ENCODE peak calls at places on chromosomes 11 and 22, in four cellular contexts. L, V, S and W are unnamed samples.
A peak's percentile ranks its signal among the peaks of the same experiment; 100 is the strongest.

GRCh38 chr11:112255075-112255739 is 5.5 kb downstream of the PLET1 start:
- DNase-seq in S (no peak), L (no peak), V (no peak), W (peak; percentile 25)

GRCh38 chr22:47165998-47166397 is 403.5 kb downstream of the TBC1D22A start:
- DNase-seq in V (peak; percentile 20), L (no peak), S (peak; percentile 26), W (no peak)

GRCh38 chr22:25100972-25101371 is 98.7 kb upstream of the CRYBB3 start:
- DNase-seq in V (no peak), L (no peak), S (no peak), W (no peak)

GRCh38 chr11:114059278-114059983 is at the start of gene ZBTB16:
- DNase-seq in L (no peak), V (peak; percentile 92), S (peak; percentile 94), W (peak; percentile 83)

GRCh38 chr11:128629516-128630106 is 42.3 kb upstream of the ETS1 start:
- DNase-seq in L (no peak), V (no peak), S (peak; percentile 52), W (no peak)

GRCh38 chr22:48258841-48259240 is 1496.4 kb downstream of the TBC1D22A start:
- DNase-seq in V (no peak), L (no peak), S (no peak), W (no peak)

GRCh38 chr11:75491465-75491864 is 34.3 kb downstream of the GDPD5 start:
- DNase-seq in S (no peak), V (no peak), L (no peak), W (no peak)

GRCh38 chr22:48315415-48316244 is 1512.0 kb downstream of the BRD1 start:
- DNase-seq in V (peak; percentile 37), S (peak; percentile 72), L (no peak), W (no peak)

GRCh38 chr11:34616830-34617504 is 3.9 kb upstream of the EHF start:
- DNase-seq in V (no peak), S (no peak), L (no peak), W (no peak)

GRCh38 chr11:46050065-46050464 is 71.2 kb downstream of the PHF21A start:
- DNase-seq in S (no peak), L (peak; percentile 57), V (no peak), W (no peak)

GRCh38 chr11:57776101-57776511 is 14.5 kb downstream of the CTNND1 start:
- DNase-seq in S (no peak), V (no peak), L (no peak), W (no peak)

GRCh38 chr11:8721740-8722139 is 39.1 kb downstream of the RPL27A start:
- DNase-seq in L (no peak), S (no peak), V (no peak), W (no peak)

GRCh38 chr11:116913000-116913399 is 75.6 kb upstream of the APOA1 start:
- DNase-seq in V (no peak), L (peak; percentile 49), S (no peak), W (no peak)

GRCh38 chr11:122772945-122773344 is 65.4 kb upstream of the CRTAM start:
- DNase-seq in S (no peak), L (no peak), V (no peak), W (no peak)

GRCh38 chr22:35688913-35689675 is 28.6 kb upstream of the APOL5 start:
- DNase-seq in S (no peak), L (no peak), V (no peak), W (no peak)

GRCh38 chr11:13338437-13339069 is 61.0 kb downstream of the BMAL1 start:
- DNase-seq in L (no peak), V (no peak), S (no peak), W (no peak)

GRCh38 chr11:114346709-114347141 is 50.5 kb downstream of the NNMT start:
- DNase-seq in S (no peak), L (no peak), V (no peak), W (peak; percentile 43)

GRCh38 chr11:16945671-16946469 is 68.3 kb downstream of the PLEKHA7 start:
- DNase-seq in S (no peak), V (peak; percentile 76), L (no peak), W (peak; percentile 82)

GRCh38 chr11:16280256-16280682 is 76.1 kb downstream of the SOX6 start:
- DNase-seq in L (no peak), V (peak; percentile 89), S (no peak), W (peak; percentile 96)

GRCh38 chr11:19160839-19161238 is 40.9 kb downstream of the CSRP3 start:
- DNase-seq in V (no peak), S (no peak), L (no peak), W (no peak)

GRCh38 chr11:69075421-69076128 is 26.8 kb downstream of the TPCN2 start:
- DNase-seq in S (peak; percentile 92), V (no peak), L (peak; percentile 91), W (no peak)

GRCh38 chr22:48456449-48456848 is 1371.2 kb downstream of the BRD1 start:
- DNase-seq in L (no peak), S (no peak), V (no peak), W (no peak)

GRCh38 chr22:42412744-42413220 is 19.4 kb downstream of the NFAM1 start:
- DNase-seq in L (no peak), V (no peak), S (no peak), W (no peak)

GRCh38 chr11:12126352-12127019 is 16.1 kb downstream of the MICAL2 start:
- DNase-seq in L (no peak), V (no peak), S (no peak), W (peak; percentile 50)

GRCh38 chr22:27568265-27568664 is 233.3 kb downstream of the MN1 start:
- DNase-seq in V (no peak), L (no peak), S (no peak), W (no peak)

GRCh38 chr11:106827687-106828086 is 190.6 kb downstream of the GUCY1A2 start:
- DNase-seq in S (no peak), V (no peak), L (no peak), W (no peak)

GRCh38 chr11:69010964-69011623 is 2.0 kb downstream of the MRGPRF start:
- DNase-seq in L (no peak), S (peak; percentile 92), V (peak; percentile 69), W (peak; percentile 50)

GRCh38 chr11:84476581-84476980 is 1150.6 kb downstream of the DLG2 start:
- DNase-seq in L (no peak), S (no peak), V (no peak), W (no peak)

GRCh38 chr11:77471520-77472234 is 2.2 kb downstream of the PAK1 start:
- DNase-seq in V (no peak), L (no peak), S (no peak), W (peak; percentile 97)

GRCh38 chr11:75635009-75635909 is 33.6 kb downstream of the MAP6 start:
- DNase-seq in L (no peak), S (no peak), V (no peak), W (peak; percentile 17)

GRCh38 chr11:88404932-88405710 is 67.6 kb upstream of the CTSC start:
- DNase-seq in S (no peak), V (no peak), L (no peak), W (no peak)

GRCh38 chr11:48109046-48109666 is 107.5 kb upstream of the OR4B1 start:
- DNase-seq in L (no peak), V (no peak), S (peak; percentile 31), W (peak; percentile 61)

GRCh38 chr11:130827697-130828377 is 88.4 kb downstream of the SNX19 start:
- DNase-seq in L (peak; percentile 43), V (no peak), S (peak; percentile 85), W (peak; percentile 54)

GRCh38 chr11:79092791-79093313 is 348.0 kb downstream of the TENM4 start:
- DNase-seq in L (peak; percentile 99), S (no peak), V (no peak), W (no peak)

GRCh38 chr11:43953521-43953920 is 11.1 kb downstream of the C11orf96 start:
- DNase-seq in L (no peak), V (no peak), S (peak; percentile 5), W (no peak)
- H3K4me3 ChIP-seq in L (no peak overlapping the region), V (no peak overlapping the region), S (no peak overlapping the region), W (no peak overlapping the region)

DNA sequence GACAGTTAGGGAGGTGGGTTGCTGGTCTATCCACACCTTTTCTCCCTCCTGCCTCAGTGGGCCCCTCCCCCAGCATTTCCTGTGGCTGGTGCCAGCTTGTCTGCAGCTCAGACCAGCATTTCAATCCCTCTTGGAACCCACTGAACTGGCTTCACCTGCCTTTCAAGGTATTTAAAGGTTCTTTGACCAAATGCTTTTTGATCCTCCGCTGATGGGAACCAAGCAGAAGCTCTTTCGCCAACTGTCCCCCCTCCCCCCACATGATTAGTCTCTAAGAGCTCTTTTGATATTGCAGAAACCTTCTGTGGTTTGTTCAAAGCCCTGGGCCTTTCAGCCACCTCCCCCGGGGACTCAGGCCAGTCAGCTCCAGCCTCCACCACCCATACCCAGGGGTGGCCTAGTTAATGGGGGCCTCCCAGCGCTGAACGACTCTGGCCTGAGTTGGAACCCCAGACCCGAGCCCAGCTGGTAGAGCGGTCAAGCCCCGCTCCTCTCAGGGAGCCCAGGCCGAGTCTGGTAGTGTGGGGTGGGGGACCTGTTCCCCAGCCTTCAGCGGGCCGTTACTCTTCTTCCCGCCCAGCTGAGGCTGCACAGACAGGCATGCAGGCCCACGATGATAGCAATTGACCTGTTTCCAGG is 6.0 kb upstream of the SYT7 start:
- DNase-seq in V (no peak), S (no peak), L (no peak), W (no peak)
- H3K27ac ChIP-seq in V (no peak overlapping the region), S (no peak overlapping the region), L (no peak overlapping the region), W (no peak overlapping the region)

GRCh38 chr11:118876261-118876660 is 7.4 kb upstream of the CXCR5 start:
- DNase-seq in S (no peak), L (no peak), V (no peak), W (no peak)
- H3K4me3 ChIP-seq in S (no peak overlapping the region), L (no peak overlapping the region), V (no peak overlapping the region), W (no peak overlapping the region)

GRCh38 chr11:1728931-1729691 is 21.3 kb downstream of the IFITM10 start:
- DNase-seq in V (no peak), S (no peak), L (no peak), W (peak; percentile 34)
- H3K27ac ChIP-seq in V (peak overlapping the region; percentile 40), S (no peak overlapping the region), L (no peak overlapping the region), W (no peak overlapping the region)

GRCh38 chr11:73290536-73290935 is 17.5 kb upstream of the ARHGEF17 start:
- DNase-seq in V (no peak), S (no peak), L (no peak), W (no peak)

GRCh38 chr11:73288873-73289707 is 17.0 kb downstream of the P2RY6 start:
- DNase-seq in S (peak; percentile 88), L (no peak), V (peak; percentile 70), W (peak; percentile 51)

GRCh38 chr11:73292481-73292880 is 15.6 kb upstream of the ARHGEF17 start:
- DNase-seq in S (no peak), L (no peak), V (no peak), W (no peak)

GRCh38 chr11:73291781-73292180 is 16.3 kb upstream of the ARHGEF17 start:
- DNase-seq in V (no peak), S (no peak), L (no peak), W (no peak)

DNA sequence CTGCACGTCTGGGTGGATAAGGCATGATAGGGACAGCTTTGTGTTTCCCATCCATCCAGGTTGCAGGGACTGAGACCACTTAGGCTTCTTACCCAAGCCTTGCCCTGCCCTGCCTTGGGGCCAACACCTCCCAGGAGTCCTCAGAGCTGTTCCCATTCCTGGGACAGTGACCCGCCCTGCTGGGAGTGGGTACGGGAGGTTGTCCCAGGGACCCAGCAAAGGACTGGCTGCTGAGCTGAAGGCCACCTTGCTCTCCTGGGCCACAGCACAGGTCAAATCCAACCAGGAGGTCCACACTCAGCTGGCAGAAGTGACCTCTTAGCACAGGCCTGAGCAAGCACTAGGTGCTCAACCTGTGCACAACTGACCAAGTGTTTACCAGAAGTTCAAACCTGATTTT is 16.9 kb upstream of the ARHGEF17 start:
- DNase-seq in S (no peak), V (no peak), L (no peak), W (no peak)
- H3K4me3 ChIP-seq in S (no peak overlapping the region), V (no peak overlapping the region), L (no peak overlapping the region), W (no peak overlapping the region)